ENCODE peak calls at places on chromosome 2, in seven cellular contexts. E is T-cell, P is DMS153, M is LNCaP clone FGC, Q is choroid plexus epithelial cell, L is astrocyte of the spinal cord, D is activated T-cell treated with anti-CD3 and anti-CD28 coated beads for 1 hour. Y is an unnamed sample.

GRCh38 chr2:95305341-95306058 is 8.4 kb downstream of the KCNIP3 start:
- DNase-seq in Q (no peak), L (no peak), D (no peak), P (peak), E (no peak), M (peak), Y (no peak)

GRCh38 chr2:120350125-120350524 is 4.2 kb downstream of the INHBB start:
- DNase-seq in E (no peak), D (no peak), P (no peak), Q (no peak), L (no peak), M (no peak), Y (no peak)

GRCh38 chr2:118865106-118865505 is 17.7 kb upstream of the EN1 start:
- DNase-seq in D (no peak), L (no peak), M (peak), E (no peak), P (no peak), Q (peak), Y (peak)

GRCh38 chr2:145752091-145752806 is 1232.3 kb upstream of the ZEB2 start:
- DNase-seq in Q (peak), L (peak), P (peak), D (no peak), E (no peak), M (no peak), Y (peak)

GRCh38 chr2:189142893-189143759 is 36.4 kb downstream of the COL5A2 start:
- DNase-seq in E (no peak), P (no peak), M (peak), Q (peak), D (peak), L (no peak), Y (peak)

GRCh38 chr2:96604104-96604503 is 34.0 kb downstream of the KANSL3 start:
- DNase-seq in Q (peak), P (no peak), M (no peak), E (no peak), L (no peak), D (no peak), Y (no peak)

GRCh38 chr2:100884145-100884621 is 64.2 kb downstream of the NPAS2 start:
- DNase-seq in D (no peak), E (no peak), M (no peak), L (no peak), Q (peak), P (no peak), Y (no peak)

GRCh38 chr2:20567159-20567925 is 83.6 kb downstream of the HS1BP3 start:
- DNase-seq in P (no peak), E (no peak), Q (no peak), M (no peak), D (no peak), L (no peak), Y (no peak)

GRCh38 chr2:168515502-168515901 is 59.4 kb downstream of the CERS6 start:
- DNase-seq in Q (peak), L (peak), M (no peak), D (no peak), E (no peak), P (no peak), Y (peak)

GRCh38 chr2:96952976-96953610 is 33.3 kb downstream of the FAM178B start:
- DNase-seq in D (no peak), L (no peak), P (no peak), M (no peak), E (no peak), Q (peak), Y (no peak)

GRCh38 chr2:124327293-124327692 is 302.2 kb downstream of the CNTNAP5 start:
- DNase-seq in P (no peak), Q (no peak), L (no peak), M (no peak), D (no peak), E (no peak), Y (no peak)

GRCh38 chr2:172288603-172289002 is 138.8 kb upstream of the ITGA6 start:
- DNase-seq in L (no peak), E (peak), D (peak), Q (no peak), M (no peak), P (peak), Y (no peak)

GRCh38 chr2:82852787-82853186 is 1606.3 kb downstream of the SUCLG1 start:
- DNase-seq in M (no peak), D (no peak), L (no peak), E (no peak), Q (no peak), P (no peak), Y (no peak)

GRCh38 chr2:121330921-121331320 is 45.9 kb upstream of the TFCP2L1 start:
- DNase-seq in L (no peak), D (no peak), E (no peak), M (no peak), P (no peak), Q (no peak), Y (no peak)

GRCh38 chr2:11292464-11293255 is 51.8 kb downstream of the ROCK2 start:
- DNase-seq in D (no peak), P (no peak), L (peak), M (no peak), Q (peak), E (no peak), Y (peak)

GRCh38 chr2:159795781-159796667 is 2.0 kb downstream of the CD302 start:
- DNase-seq in L (no peak), Q (peak), E (no peak), D (no peak), M (no peak), P (no peak), Y (peak)

GRCh38 chr2:115771516-115771915 is 1329.1 kb downstream of the DPP10 start:
- DNase-seq in Q (no peak), D (no peak), M (no peak), P (no peak), E (no peak), L (no peak), Y (no peak)

GRCh38 chr2:128768066-128768465 is 449.4 kb upstream of the HS6ST1 start:
- DNase-seq in Q (no peak), M (no peak), D (no peak), P (no peak), E (no peak), L (no peak), Y (no peak)

GRCh38 chr2:175834472-175834871 is 167.6 kb downstream of the LNPK start:
- DNase-seq in L (peak), D (no peak), Q (no peak), M (no peak), E (no peak), P (peak), Y (no peak)

GRCh38 chr2:219059725-219060682 is 717 bp downstream of the IHH start:
- DNase-seq in D (no peak), L (no peak), Q (no peak), M (no peak), E (no peak), P (no peak), Y (no peak)

GRCh38 chr2:235850771-235851551 is 317.2 kb downstream of the GBX2 start:
- DNase-seq in P (no peak), L (no peak), E (no peak), M (no peak), D (no peak), Q (no peak), Y (no peak)

GRCh38 chr2:56364902-56365301 is 181.1 kb downstream of the CCDC85A start:
- DNase-seq in E (no peak), L (no peak), M (no peak), Q (no peak), D (no peak), P (no peak), Y (no peak)

GRCh38 chr2:70283500-70284191 is 9.9 kb downstream of the SNRPG start:
- DNase-seq in L (no peak), D (no peak), P (no peak), E (no peak), M (no peak), Q (no peak), Y (no peak)

GRCh38 chr2:204228169-204228940 is 291.8 kb downstream of the ICOS start:
- DNase-seq in Q (no peak), L (no peak), D (no peak), P (no peak), M (no peak), E (no peak), Y (no peak)

Y was measured in iris pigment epithelial cell.